ENCODE peak calls at places on chromosomes 11 and 22, in seven cellular contexts. One of them, this sample, is unnamed.

GRCh38 chr11:297666-298405 is 1.5 kb downstream of the IFITM5 start:
- DNase-seq in GM12865: peak
- DNase-seq in occipital lobe: no peak
- DNase-seq in H9: no peak
- DNase-seq in frontal cortex: no peak
- DNase-seq in breast epithelium: no peak
- DNase-seq in NCI-H1417: no peak
- DNase-seq in this sample: no peak

GRCh38 chr22:47175151-47175760 is 412.8 kb downstream of the TBC1D22A start:
- DNase-seq in H9: peak
- DNase-seq in breast epithelium: peak
- DNase-seq in GM12865: no peak
- DNase-seq in occipital lobe: no peak
- DNase-seq in NCI-H1417: no peak
- DNase-seq in frontal cortex: no peak
- DNase-seq in this sample: no peak

GRCh38 chr11:45794169-45794568 is 10.8 kb upstream of the SLC35C1 start:
- DNase-seq in occipital lobe: no peak
- DNase-seq in frontal cortex: no peak
- DNase-seq in H9: no peak
- DNase-seq in GM12865: no peak
- DNase-seq in NCI-H1417: no peak
- DNase-seq in breast epithelium: no peak
- DNase-seq in this sample: no peak

GRCh38 chr22:41320416-41321240 is 19.3 kb downstream of the ZC3H7B start:
- DNase-seq in breast epithelium: no peak
- DNase-seq in NCI-H1417: no peak
- DNase-seq in GM12865: no peak
- DNase-seq in occipital lobe: no peak
- DNase-seq in H9: no peak
- DNase-seq in frontal cortex: no peak
- DNase-seq in this sample: no peak

GRCh38 chr22:31160328-31160978 is 471 bp downstream of the RNF185 start:
- DNase-seq in H9: no peak
- DNase-seq in frontal cortex: no peak
- DNase-seq in occipital lobe: no peak
- DNase-seq in breast epithelium: no peak
- DNase-seq in GM12865: no peak
- DNase-seq in NCI-H1417: no peak
- DNase-seq in this sample: no peak

GRCh38 chr22:40716116-40716515 is 36.8 kb downstream of the MCHR1 start:
- DNase-seq in frontal cortex: no peak
- DNase-seq in breast epithelium: no peak
- DNase-seq in occipital lobe: no peak
- DNase-seq in H9: no peak
- DNase-seq in GM12865: no peak
- DNase-seq in NCI-H1417: no peak
- DNase-seq in this sample: no peak

GRCh38 chr22:46352691-46353386 is 17.3 kb downstream of the TRMU start:
- DNase-seq in GM12865: no peak
- DNase-seq in frontal cortex: peak
- DNase-seq in H9: peak
- DNase-seq in breast epithelium: peak
- DNase-seq in occipital lobe: peak
- DNase-seq in NCI-H1417: no peak
- DNase-seq in this sample: no peak

GRCh38 chr11:8605956-8606355 is 11.9 kb upstream of the STK33 start:
- DNase-seq in frontal cortex: no peak
- DNase-seq in occipital lobe: no peak
- DNase-seq in NCI-H1417: no peak
- DNase-seq in H9: no peak
- DNase-seq in breast epithelium: no peak
- DNase-seq in GM12865: no peak
- DNase-seq in this sample: no peak

GRCh38 chr22:30880847-30881246 is 87.7 kb downstream of the MORC2 start:
- DNase-seq in NCI-H1417: no peak
- DNase-seq in H9: no peak
- DNase-seq in frontal cortex: no peak
- DNase-seq in breast epithelium: no peak
- DNase-seq in occipital lobe: no peak
- DNase-seq in GM12865: no peak
- DNase-seq in this sample: no peak

GRCh38 chr22:42933783-42934144 is 76.7 kb upstream of the ARFGAP3 start:
- DNase-seq in frontal cortex: peak
- DNase-seq in NCI-H1417: no peak
- DNase-seq in H9: no peak
- DNase-seq in breast epithelium: no peak
- DNase-seq in occipital lobe: no peak
- DNase-seq in GM12865: peak
- DNase-seq in this sample: no peak

This sample was measured in GM23338.